ENCODE peak calls at places on chromosomes 13 and 19, in nine cellular contexts. H is HT1080, R is left colon, J is T-helper 9 cell, W is astrocyte of the spinal cord, K is ELR, X is AG10803, C is dermis microvascular lymphatic vessel endothelial cell, L is osteoblast. T is an unnamed sample.

GRCh38 chr13:112619730-112620639 is 32.0 kb upstream of the TUBGCP3 start:
- DNase-seq in H (peak; percentile 32), R (no peak), J (no peak), W (peak; percentile 25), K (peak; percentile 19), X (peak; percentile 6), C (no peak), L (no peak), T (peak; percentile 71)

GRCh38 chr13:27079421-27079958 is 92.1 kb downstream of the USP12 start:
- DNase-seq in H (peak; percentile 78), R (no peak), J (no peak), W (peak; percentile 88), K (peak; percentile 42), X (peak; percentile 98), C (no peak), L (no peak), T (peak; percentile 94)

GRCh38 chr13:94291631-94292322 is 187.7 kb downstream of the DCT start:
- DNase-seq in H (no peak), R (no peak), J (no peak), W (no peak), K (no peak), X (no peak), C (no peak), L (no peak), T (no peak)

GRCh38 chr13:95834134-95834765 is 157.3 kb downstream of the DNAJC3 start:
- DNase-seq in H (peak; percentile 69), R (peak; percentile 32), J (peak; percentile 53), W (peak; percentile 66), K (peak; percentile 66), X (peak; percentile 58), C (peak; percentile 33), L (peak; percentile 32), T (peak; percentile 81)

GRCh38 chr19:46984077-46985010 is 35.3 kb upstream of the NPAS1 start:
- DNase-seq in H (peak; percentile 38), R (no peak), J (no peak), W (no peak), K (peak; percentile 73), X (peak; percentile 91), C (peak; percentile 88), L (peak; percentile 76), T (no peak)

GRCh38 chr19:44865196-44865767 is 19.2 kb downstream of the NECTIN2 start:
- DNase-seq in H (no peak), R (no peak), J (no peak), W (no peak), K (no peak), X (no peak), C (no peak), L (no peak), T (no peak)

GRCh38 chr13:102017248-102017647 is 384.6 kb downstream of the FGF14 start:
- DNase-seq in H (no peak), R (no peak), J (no peak), W (no peak), K (no peak), X (no peak), C (no peak), L (no peak), T (no peak)

GRCh38 chr13:29529755-29530154 is 65.7 kb downstream of the SLC7A1 start:
- DNase-seq in H (no peak), R (no peak), J (no peak), W (no peak), K (no peak), X (no peak), C (no peak), L (no peak), T (no peak)

GRCh38 chr19:51688665-51689571 is 4.2 kb upstream of the SPACA6 start:
- DNase-seq in H (peak; percentile 95), R (peak; percentile 88), J (no peak), W (peak; percentile 98), K (peak; percentile 89), X (peak; percentile 97), C (peak; percentile 79), L (peak; percentile 96), T (peak; percentile 98)

GRCh38 chr13:42680748-42681147 is 100.6 kb upstream of the FAM216B start:
- DNase-seq in H (no peak), R (no peak), J (no peak), W (no peak), K (no peak), X (no peak), C (no peak), L (no peak), T (no peak)

GRCh38 chr13:23695711-23696512 is 125.7 kb downstream of the TNFRSF19 start:
- DNase-seq in H (no peak), R (no peak), J (peak; percentile 20), W (no peak), K (no peak), X (no peak), C (no peak), L (no peak), T (no peak)

T was measured in astrocyte of the hippocampus.